ENCODE peak calls at places on chromosomes 12 and 14, in four cellular contexts. F is H7, H is GM23248, B is fibroblast of lung. O is an unnamed sample.

GRCh38 chr14:21074398-21075272 is 4.5 kb downstream of the ARHGEF40 start:
- DNase-seq in F (peak), H (no peak), B (no peak), O (no peak)

GRCh38 chr12:88207921-88208640 is 66.0 kb downstream of the TMTC3 start:
- DNase-seq in F (no peak), H (peak), B (peak), O (no peak)

GRCh38 chr12:39736406-39736805 is 116.8 kb upstream of the ABCD2 start:
- DNase-seq in F (no peak), H (no peak), B (no peak), O (no peak)

GRCh38 chr12:100020370-100020769 is 35.6 kb upstream of the ANKS1B start:
- DNase-seq in F (no peak), H (peak), B (no peak), O (no peak)

GRCh38 chr14:36268957-36269734 is 51.3 kb downstream of the MBIP start:
- DNase-seq in F (no peak), H (no peak), B (no peak), O (no peak)

GRCh38 chr12:68001486-68002466 is 12.5 kb downstream of the IFNG-AS1 start:
- DNase-seq in F (peak), H (peak), B (peak), O (peak)

GRCh38 chr12:43891856-43892574 is 56.1 kb downstream of the TMEM117 start:
- DNase-seq in F (no peak), H (no peak), B (no peak), O (peak)

GRCh38 chr14:74579447-74580274 is 32.4 kb downstream of the LTBP2 start:
- DNase-seq in F (no peak), H (peak), B (peak), O (peak)

GRCh38 chr12:47033797-47034555 is 45.4 kb upstream of the PCED1B start:
- DNase-seq in F (no peak), H (no peak), B (no peak), O (no peak)

GRCh38 chr12:5467941-5468340 is 36.0 kb downstream of the NTF3 start:
- DNase-seq in F (no peak), H (no peak), B (no peak), O (no peak)

GRCh38 chr12:11171953-11172675 is 1.1 kb downstream of the SMIM10L1 start:
- DNase-seq in F (no peak), H (peak), B (peak), O (peak)

GRCh38 chr14:31243860-31244259 is 36.3 kb upstream of the HECTD1 start:
- DNase-seq in F (no peak), H (no peak), B (no peak), O (peak)

GRCh38 chr12:11863478-11863906 is 207.2 kb upstream of the BCL2L14 start:
- DNase-seq in F (no peak), H (peak), B (no peak), O (no peak)

GRCh38 chr12:123286997-123287396 is 15.3 kb upstream of the CDK2AP1 start:
- DNase-seq in F (peak), H (no peak), B (no peak), O (no peak)

GRCh38 chr12:26062566-26062965 is 62.3 kb downstream of the BHLHE41 start:
- DNase-seq in F (no peak), H (peak), B (peak), O (peak)

GRCh38 chr14:79842270-79842669 is 369.0 kb downstream of the DIO2 start:
- DNase-seq in F (no peak), H (peak), B (peak), O (peak)

GRCh38 chr12:98980508-98980907 is 335.4 kb downstream of the APAF1 start:
- DNase-seq in F (no peak), H (no peak), B (no peak), O (no peak)

GRCh38 chr12:10661338-10661737 is 12.5 kb downstream of the STYK1 start:
- DNase-seq in F (no peak), H (peak), B (peak), O (no peak)

GRCh38 chr14:30209136-30209535 is 281.5 kb upstream of the PRKD1 start:
- DNase-seq in F (no peak), H (no peak), B (no peak), O (no peak)

GRCh38 chr12:116136340-116136739 is 141.2 kb downstream of the MED13L start:
- DNase-seq in F (no peak), H (peak), B (peak), O (no peak)

GRCh38 chr12:52870361-52871290 is 21.8 kb upstream of the KRT78 start:
- DNase-seq in F (peak), H (peak), B (peak), O (no peak)

GRCh38 chr12:13631873-13632272 is 349.5 kb downstream of the GRIN2B start:
- DNase-seq in F (no peak), H (no peak), B (no peak), O (no peak)

GRCh38 chr12:46499901-46500300 is 127.3 kb upstream of the SLC38A2 start:
- DNase-seq in F (no peak), H (no peak), B (no peak), O (no peak)

GRCh38 chr12:40451661-40452060 is 226.9 kb downstream of the LRRK2 start:
- DNase-seq in F (no peak), H (no peak), B (no peak), O (no peak)

GRCh38 chr12:73159952-73160351 is 887.8 kb downstream of the TRHDE start:
- DNase-seq in F (no peak), H (no peak), B (no peak), O (no peak)

GRCh38 chr14:31059152-31059924 is 33.2 kb upstream of the STRN3 start:
- DNase-seq in F (no peak), H (peak), B (peak), O (peak)

GRCh38 chr12:6434205-6435180 is 10.3 kb upstream of the CD27 start:
- DNase-seq in F (peak), H (no peak), B (peak), O (no peak)

GRCh38 chr14:69701269-69701668 is 65.7 kb upstream of the SRSF5 start:
- DNase-seq in F (no peak), H (no peak), B (no peak), O (no peak)

GRCh38 chr12:106304001-106304421 is 1.5 kb downstream of the TCP11L2 start:
- DNase-seq in F (no peak), H (peak), B (no peak), O (no peak)
- H3K4me3 ChIP-seq in F (no peak), H (peak), B (peak), O (peak)

GRCh38 chr14:90671382-90671781 is 144.8 kb downstream of the TTC7B start:
- DNase-seq in F (no peak), H (no peak), B (no peak), O (no peak)
- H3K4me3 ChIP-seq in F (no peak), H (no peak), B (no peak), O (no peak)

DNA sequence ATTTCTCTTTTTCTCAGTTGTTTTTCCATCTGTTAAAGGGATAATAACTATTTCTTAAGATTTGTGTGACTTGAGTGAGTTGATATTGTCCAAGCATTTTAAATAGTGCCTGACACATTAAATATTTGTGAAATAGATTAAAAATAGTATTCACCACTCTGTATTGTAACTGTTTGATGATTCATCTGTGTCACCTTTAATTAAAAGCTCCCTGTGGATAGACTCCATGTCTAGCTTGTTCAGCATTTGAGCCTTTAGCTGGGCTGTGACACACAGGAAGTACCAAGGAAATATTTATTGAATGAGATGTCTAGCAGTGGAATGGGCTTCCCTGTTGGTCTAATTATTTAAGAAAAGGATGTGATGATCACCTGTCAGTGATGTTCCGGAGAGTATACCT is 1.8 kb upstream of the GLIPR1L2 start:
- DNase-seq in F (no peak), H (peak), B (no peak), O (no peak)
- H3K4me3 ChIP-seq in F (no peak), H (peak), B (peak), O (no peak)

GRCh38 chr14:99472937-99473336 is 7.7 kb downstream of the SETD3 start:
- DNase-seq in F (no peak), H (no peak), B (no peak), O (no peak)
- H3K4me3 ChIP-seq in F (no peak), H (no peak), B (no peak), O (no peak)

DNA sequence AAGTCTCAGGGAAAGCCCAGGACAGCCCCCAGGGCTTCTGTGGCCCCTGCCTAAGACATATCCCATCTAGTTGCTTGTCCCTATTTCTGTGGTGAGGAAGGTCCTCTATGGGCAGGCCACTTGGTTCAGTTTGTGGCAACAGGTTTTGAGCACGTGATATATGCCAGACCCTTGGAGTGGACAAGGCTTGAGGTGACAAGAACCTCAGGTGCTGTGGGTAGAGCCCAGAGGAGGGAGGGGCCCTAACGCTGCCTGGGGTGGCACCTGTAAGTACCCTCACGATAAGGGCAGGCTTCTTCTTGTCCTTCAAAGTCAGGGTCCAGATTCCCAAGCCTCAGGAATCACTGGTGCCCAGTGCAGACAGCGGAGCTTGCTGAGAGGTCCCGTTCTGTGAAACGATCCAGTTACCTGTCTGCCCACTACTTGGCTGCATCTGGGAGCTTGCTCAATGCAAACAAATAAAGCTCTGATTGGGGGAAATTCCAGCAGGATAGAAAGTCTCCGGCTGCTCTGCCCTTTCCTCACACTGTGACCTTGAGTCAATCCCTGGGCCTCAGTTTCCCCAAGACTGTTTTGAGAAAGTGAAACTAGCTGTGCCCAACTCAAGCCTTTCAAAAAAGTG is 47.7 kb upstream of the FAM181A start:
- DNase-seq in F (peak), H (no peak), B (no peak), O (no peak)
- H3K4me3 ChIP-seq in F (no peak), H (peak), B (no peak), O (peak)

DNA sequence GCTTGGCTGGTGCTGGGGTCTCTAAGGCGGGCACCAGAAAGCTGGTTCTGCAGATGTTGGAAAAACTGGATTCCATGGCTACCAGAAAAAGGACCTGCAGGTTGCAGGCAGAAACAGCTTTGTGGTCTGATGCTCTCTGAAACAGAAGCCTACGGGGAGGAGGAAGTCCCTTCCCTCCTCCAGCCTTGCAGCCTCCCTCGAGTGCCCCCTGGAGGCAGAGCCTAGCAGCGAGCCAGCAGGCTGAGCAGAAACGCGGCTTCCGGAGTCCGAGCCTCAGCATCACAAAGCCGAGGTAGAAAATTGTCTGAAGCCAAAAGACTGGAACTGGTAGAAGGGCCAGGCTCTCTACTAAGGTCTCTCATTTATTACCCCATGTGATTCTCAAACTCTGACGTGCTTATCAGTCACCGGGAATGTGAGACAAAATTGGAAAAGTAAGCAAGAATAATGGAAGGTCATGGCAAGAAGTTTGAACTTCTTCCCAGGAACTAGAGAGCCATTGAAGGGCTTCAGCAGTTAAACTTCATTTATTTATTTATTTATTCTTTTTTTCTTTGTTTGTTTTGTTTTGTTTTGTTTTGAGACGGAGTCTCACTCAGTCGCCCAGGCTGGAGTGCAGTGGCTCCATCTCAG is 82.2 kb upstream of the CPSF6 start:
- DNase-seq in F (peak), H (peak), B (peak), O (peak)
- H3K4me3 ChIP-seq in F (no peak), H (peak), B (peak), O (peak)